ENCODE peak calls at places on chromosomes 4 and X, in four cellular contexts. P is AG09319, T is upper lobe of right lung, N is NCI-H748 treated with DMSO at 0.1 percent for 48 hours. F is an unnamed sample.

GRCh38 chrX:40734956-40735317 is 405 bp downstream of the MED14 start:
- DNase-seq in P (no peak), T (peak), N (no peak), F (no peak)

GRCh38 chrX:100217547-100217946 is 192.5 kb downstream of the PCDH19 start:
- DNase-seq in P (no peak), T (no peak), N (no peak), F (no peak)

GRCh38 chrX:125248931-125249330 is 70.7 kb upstream of the TEX13C start:
- DNase-seq in P (no peak), T (no peak), N (no peak), F (no peak)

GRCh38 chr4:6148506-6149205 is 51.7 kb downstream of the JAKMIP1 start:
- DNase-seq in P (no peak), T (no peak), N (no peak), F (no peak)

GRCh38 chr4:90780193-90780592 is 653.0 kb downstream of the CCSER1 start:
- DNase-seq in P (no peak), T (no peak), N (no peak), F (no peak)

GRCh38 chrX:33906971-33907370 is 225.1 kb downstream of the FAM47A start:
- DNase-seq in P (no peak), T (no peak), N (no peak), F (no peak)

GRCh38 chrX:80765226-80765625 is 44.5 kb downstream of the BRWD3 start:
- DNase-seq in P (peak), T (no peak), N (peak), F (peak)

GRCh38 chrX:49278081-49278480 is 8.5 kb downstream of the PPP1R3F start:
- DNase-seq in P (no peak), T (no peak), N (no peak), F (no peak)

GRCh38 chr4:126583509-126583908 is 1049.2 kb upstream of the INTU start:
- DNase-seq in P (no peak), T (no peak), N (no peak), F (no peak)

GRCh38 chr4:166169111-166169510 is 296.1 kb downstream of the TLL1 start:
- DNase-seq in P (no peak), T (no peak), N (peak), F (no peak)

GRCh38 chr4:145283909-145284308 is 103.5 kb upstream of the OTUD4 start:
- DNase-seq in P (no peak), T (no peak), N (no peak), F (no peak)

GRCh38 chrX:129077384-129077783 is 445.9 kb downstream of the SMARCA1 start:
- DNase-seq in P (no peak), T (no peak), N (no peak), F (no peak)

GRCh38 chrX:155108427-155108826 is 37.1 kb downstream of the BRCC3 start:
- DNase-seq in P (no peak), T (no peak), N (no peak), F (no peak)

GRCh38 chr4:94635172-94635571 is 122.6 kb upstream of the BMPR1B start:
- DNase-seq in P (no peak), T (no peak), N (no peak), F (no peak)

F was measured in HFF-Myc.